ENCODE peak calls at places on chromosomes 12 and 14, in four cellular contexts. F is gastrocnemius medialis, T is uterus, A is breast epithelium. Y is an unnamed sample. For H3K9me3, the result is how much of the 10 kb centered on the place peaks cover.

GRCh38 chr12:9754984-9755383 is 5.7 kb downstream of the CD69 start:
- DNase-seq in F (no peak), T (no peak), A (no peak), Y (no peak)

GRCh38 chr12:42162198-42162597 is 17.5 kb upstream of the GXYLT1 start:
- DNase-seq in F (no peak), T (no peak), A (no peak), Y (no peak)

GRCh38 chr12:104710940-104711725 is 247.0 kb downstream of the SLC41A2 start:
- DNase-seq in F (no peak), T (no peak), A (no peak), Y (no peak)

GRCh38 chr14:49766839-49767238 is 1.1 kb upstream of the KLHDC2 start:
- DNase-seq in F (no peak), T (no peak), A (no peak), Y (no peak)

GRCh38 chr14:73369433-73369832 is 88.9 kb downstream of the NUMB start:
- DNase-seq in F (no peak), T (no peak), A (no peak), Y (no peak)

GRCh38 chr12:107429006-107429698 is 256.4 kb upstream of the PWP1 start:
- DNase-seq in F (no peak), T (no peak), A (no peak), Y (peak)

GRCh38 chr12:25495336-25496097 is 57.6 kb downstream of the LMNTD1 start:
- DNase-seq in F (no peak), T (no peak), A (no peak), Y (no peak)

GRCh38 chr14:103527408-103528157 is 1.4 kb upstream of the TRMT61A start:
- DNase-seq in F (no peak), T (no peak), A (no peak), Y (no peak)

GRCh38 chr12:66467932-66468331 is 165.6 kb downstream of the HELB start:
- DNase-seq in F (no peak), T (no peak), A (no peak), Y (no peak)

GRCh38 chr12:77102691-77103090 is 37.3 kb upstream of the E2F7 start:
- DNase-seq in F (no peak), T (no peak), A (no peak), Y (no peak)

GRCh38 chr12:53251477-53252348 is 16.4 kb upstream of the ESPL1 start:
- DNase-seq in F (peak), T (peak), A (peak), Y (peak)
- TF ChIP-seq POLR2A in F (peak), T (no peak), A (no peak), Y (peak)

DNA sequence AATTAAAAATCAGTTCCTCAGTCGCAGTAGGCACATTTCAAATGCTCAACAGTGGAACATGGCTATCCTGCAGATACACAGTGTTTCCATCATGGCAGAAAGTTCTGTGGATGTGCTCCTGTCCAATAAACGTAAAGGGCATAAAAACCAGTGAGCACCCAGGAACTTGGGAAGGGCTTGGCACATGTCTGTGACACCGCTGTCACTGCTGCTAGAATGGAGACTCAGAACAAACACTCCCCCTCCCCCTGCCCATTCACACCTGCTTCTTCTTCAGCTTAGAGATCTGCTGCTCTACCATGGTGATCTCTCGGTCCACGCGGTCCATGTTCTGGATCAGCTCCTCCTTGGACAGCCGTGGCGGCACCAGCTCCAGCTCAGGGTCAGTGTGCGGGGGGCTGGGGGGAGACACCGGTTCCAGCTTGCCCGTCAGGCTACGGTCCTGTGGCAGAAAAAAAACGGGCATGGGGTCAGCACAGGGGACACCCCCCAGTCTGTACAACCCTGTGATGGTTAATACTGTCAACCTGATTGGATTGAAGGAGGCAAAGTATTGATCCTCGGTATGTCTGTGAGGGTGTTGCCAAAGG is 94.6 kb downstream of the NCOR2 start:
- DNase-seq in F (no peak), T (no peak), A (no peak), Y (no peak)
- H3K9me3 ChIP-seq in F (under half), T (under half), A (under half), Y (under half)

DNA sequence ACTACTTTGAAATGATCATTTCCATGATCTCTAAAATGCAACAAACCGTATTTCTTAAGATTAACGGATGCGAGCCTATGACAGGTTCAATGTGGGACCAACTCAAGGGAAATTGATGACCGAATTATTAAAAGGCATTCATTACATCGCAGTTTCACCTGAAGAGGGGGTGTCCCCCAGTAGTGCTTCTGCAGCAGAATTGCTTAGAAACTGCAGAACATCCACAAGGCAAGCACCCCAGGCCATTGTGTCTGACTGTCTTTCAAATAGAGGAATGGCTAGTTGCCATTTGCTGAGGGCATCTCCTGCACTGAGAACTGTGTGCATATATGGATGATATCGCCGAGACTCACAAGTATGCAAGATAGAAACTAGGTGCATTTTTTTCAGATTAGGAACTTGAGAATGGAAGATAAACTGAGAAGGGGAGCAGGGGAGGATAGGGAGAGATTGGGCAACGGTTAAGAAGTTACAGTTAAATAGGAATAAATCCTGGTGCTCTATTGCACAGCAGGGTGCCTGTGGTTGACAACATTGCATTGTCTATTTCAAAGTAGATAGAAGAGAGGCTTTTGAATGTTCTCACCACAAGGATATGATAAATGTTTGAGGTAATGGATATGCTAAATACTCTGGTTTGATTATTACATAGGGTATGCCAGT is 234.3 kb upstream of the PLEKHG7 start:
- DNase-seq in F (no peak), T (no peak), A (no peak), Y (no peak)
- TF ChIP-seq CTCF in F (no peak), T (no peak), A (no peak), Y (no peak)

GRCh38 chr12:50525422-50525821 is 20.6 kb downstream of the DIP2B start:
- DNase-seq in F (no peak), T (no peak), A (no peak), Y (no peak)

GRCh38 chr12:50528800-50529199 is 24.0 kb downstream of the DIP2B start:
- DNase-seq in F (no peak), T (no peak), A (no peak), Y (no peak)

GRCh38 chr12:50524621-50525020 is 19.8 kb downstream of the DIP2B start:
- DNase-seq in F (no peak), T (no peak), A (no peak), Y (no peak)

GRCh38 chr12:50529345-50529744 is 24.6 kb downstream of the DIP2B start:
- DNase-seq in F (no peak), T (no peak), A (no peak), Y (no peak)

DNA sequence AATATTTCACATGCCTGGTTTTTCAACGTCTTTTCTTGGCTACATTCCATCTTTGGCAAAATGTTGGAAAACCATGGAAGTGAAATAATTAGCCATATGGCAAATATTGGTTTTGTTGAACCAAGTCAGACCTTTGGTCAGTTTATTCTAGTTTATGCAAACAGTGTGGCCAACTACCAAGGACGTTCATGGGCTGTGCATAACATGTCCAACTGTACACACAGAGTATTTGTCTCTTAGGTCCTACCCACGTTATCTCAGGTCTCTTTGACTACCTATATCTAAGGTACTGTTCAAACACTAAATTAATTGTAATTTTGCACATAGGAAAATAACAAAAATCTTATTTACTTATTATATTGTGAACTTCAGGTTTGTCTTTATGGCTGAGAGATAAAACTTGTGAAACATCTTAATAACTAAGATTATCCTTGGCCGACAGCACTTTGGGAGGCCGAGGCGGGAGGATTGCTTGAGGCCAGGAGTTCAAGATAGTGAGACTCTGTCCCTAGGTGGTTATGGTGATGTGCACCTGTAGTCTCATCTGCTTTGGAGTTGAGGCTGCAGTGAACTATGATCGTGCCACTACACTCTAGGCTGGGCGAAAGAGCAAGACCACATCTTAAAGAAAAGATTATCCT is 22.4 kb downstream of the DIP2B start:
- DNase-seq in F (no peak), T (no peak), A (no peak), Y (no peak)
- TF ChIP-seq POLR2A in F (no peak), T (no peak), A (no peak), Y (no peak)

GRCh38 chr12:133190176-133190575 is 8.9 kb downstream of the ZNF268 start:
- DNase-seq in F (no peak), T (no peak), A (no peak), Y (no peak)

GRCh38 chr12:133192847-133193246 is 11.6 kb downstream of the ZNF268 start:
- DNase-seq in F (no peak), T (no peak), A (no peak), Y (no peak)
- H3K9me3 ChIP-seq in F (under half), T (under half), A (half or more), Y (under half)

GRCh38 chr14:52481864-52482263 is 70.4 kb downstream of the TXNDC16 start:
- DNase-seq in F (no peak), T (no peak), A (no peak), Y (no peak)
- TF ChIP-seq CTCF in F (no peak), T (no peak), A (no peak), Y (no peak)

GRCh38 chr14:45083622-45083978 is 316 bp upstream of the PRPF39 start:
- DNase-seq in F (no peak), T (no peak), A (no peak), Y (no peak)

GRCh38 chr14:45082420-45082819 is 1.5 kb upstream of the PRPF39 start:
- DNase-seq in F (no peak), T (no peak), A (no peak), Y (no peak)

GRCh38 chr14:45089813-45090212 is 5.9 kb downstream of the PRPF39 start:
- DNase-seq in F (no peak), T (no peak), A (no peak), Y (no peak)

GRCh38 chr14:45085004-45085403 is 1.1 kb downstream of the PRPF39 start:
- DNase-seq in F (no peak), T (no peak), A (no peak), Y (no peak)

GRCh38 chr14:45083979-45084722 is at the start of gene PRPF39:
- DNase-seq in F (peak), T (peak), A (peak), Y (peak)
- TF ChIP-seq POLR2A in F (peak), T (peak), A (peak), Y (peak)

Y was measured in Peyer's patch.